ENCODE peak calls at places on chromosomes 12 and 14, in ten cellular contexts. One of them, this sample, is unnamed.

GRCh38 chr12:91926810-91927209 is 218.8 kb downstream of the BTG1 start:
- DNase-seq in endodermal cell: no peak
- DNase-seq in body of pancreas: no peak
- DNase-seq in CD8-positive, alpha-beta T cell: no peak
- DNase-seq in CD8-positive, alpha-beta memory T cell: no peak
- DNase-seq in astrocyte: peak; percentile 59
- DNase-seq in ovary: no peak
- DNase-seq in BE2C: no peak
- DNase-seq in right lobe of liver: no peak
- DNase-seq in naive thymus-derived CD4-positive, alpha-beta T cell: no peak
- DNase-seq in this sample: no peak

GRCh38 chr12:25052191-25053020 is 103.5 kb upstream of the BCAT1 start:
- DNase-seq in naive thymus-derived CD4-positive, alpha-beta T cell: peak; percentile 89
- DNase-seq in CD8-positive, alpha-beta memory T cell: peak; percentile 27
- DNase-seq in astrocyte: no peak
- DNase-seq in BE2C: no peak
- DNase-seq in right lobe of liver: no peak
- DNase-seq in body of pancreas: peak; percentile 21
- DNase-seq in CD8-positive, alpha-beta T cell: peak; percentile 20
- DNase-seq in ovary: no peak
- DNase-seq in endodermal cell: peak; percentile 49
- DNase-seq in this sample: no peak

GRCh38 chr12:19181666-19182426 is 52.3 kb downstream of the PLEKHA5 start:
- DNase-seq in endodermal cell: no peak
- DNase-seq in body of pancreas: no peak
- DNase-seq in naive thymus-derived CD4-positive, alpha-beta T cell: no peak
- DNase-seq in astrocyte: no peak
- DNase-seq in ovary: no peak
- DNase-seq in CD8-positive, alpha-beta memory T cell: no peak
- DNase-seq in right lobe of liver: no peak
- DNase-seq in CD8-positive, alpha-beta T cell: no peak
- DNase-seq in BE2C: no peak
- DNase-seq in this sample: no peak

GRCh38 chr12:60211244-60211643 is 615.4 kb downstream of the SLC16A7 start:
- DNase-seq in astrocyte: no peak
- DNase-seq in naive thymus-derived CD4-positive, alpha-beta T cell: no peak
- DNase-seq in ovary: no peak
- DNase-seq in BE2C: no peak
- DNase-seq in CD8-positive, alpha-beta T cell: no peak
- DNase-seq in right lobe of liver: no peak
- DNase-seq in body of pancreas: no peak
- DNase-seq in endodermal cell: no peak
- DNase-seq in CD8-positive, alpha-beta memory T cell: no peak
- DNase-seq in this sample: no peak

GRCh38 chr12:131803995-131804521 is 24.1 kb upstream of the MMP17 start:
- DNase-seq in CD8-positive, alpha-beta T cell: no peak
- DNase-seq in ovary: no peak
- DNase-seq in body of pancreas: no peak
- DNase-seq in endodermal cell: no peak
- DNase-seq in naive thymus-derived CD4-positive, alpha-beta T cell: no peak
- DNase-seq in BE2C: no peak
- DNase-seq in CD8-positive, alpha-beta memory T cell: no peak
- DNase-seq in right lobe of liver: no peak
- DNase-seq in astrocyte: peak; percentile 66
- DNase-seq in this sample: no peak

GRCh38 chr12:107131832-107132616 is 38.7 kb upstream of the CRY1 start:
- DNase-seq in naive thymus-derived CD4-positive, alpha-beta T cell: peak; percentile 40
- DNase-seq in BE2C: peak; percentile 28
- DNase-seq in endodermal cell: peak; percentile 78
- DNase-seq in CD8-positive, alpha-beta memory T cell: no peak
- DNase-seq in right lobe of liver: no peak
- DNase-seq in astrocyte: peak; percentile 29
- DNase-seq in body of pancreas: peak; percentile 11
- DNase-seq in CD8-positive, alpha-beta T cell: no peak
- DNase-seq in ovary: no peak
- DNase-seq in this sample: no peak

GRCh38 chr12:123444396-123445026 is 8.0 kb upstream of the RILPL2 start:
- DNase-seq in CD8-positive, alpha-beta memory T cell: no peak
- DNase-seq in naive thymus-derived CD4-positive, alpha-beta T cell: no peak
- DNase-seq in right lobe of liver: no peak
- DNase-seq in endodermal cell: no peak
- DNase-seq in body of pancreas: no peak
- DNase-seq in astrocyte: peak; percentile 15
- DNase-seq in ovary: no peak
- DNase-seq in BE2C: no peak
- DNase-seq in CD8-positive, alpha-beta T cell: no peak
- DNase-seq in this sample: no peak

GRCh38 chr12:109761631-109761950 is 48.0 kb downstream of the FAM222A start:
- DNase-seq in ovary: peak; percentile 19
- DNase-seq in CD8-positive, alpha-beta T cell: no peak
- DNase-seq in astrocyte: no peak
- DNase-seq in endodermal cell: no peak
- DNase-seq in BE2C: peak; percentile 36
- DNase-seq in naive thymus-derived CD4-positive, alpha-beta T cell: no peak
- DNase-seq in CD8-positive, alpha-beta memory T cell: no peak
- DNase-seq in right lobe of liver: no peak
- DNase-seq in body of pancreas: peak; percentile 17
- DNase-seq in this sample: no peak

GRCh38 chr12:31756977-31757420 is 28.2 kb upstream of the AMN1 start:
- DNase-seq in CD8-positive, alpha-beta T cell: no peak
- DNase-seq in BE2C: no peak
- DNase-seq in CD8-positive, alpha-beta memory T cell: no peak
- DNase-seq in endodermal cell: no peak
- DNase-seq in body of pancreas: peak; percentile 37
- DNase-seq in right lobe of liver: no peak
- DNase-seq in ovary: no peak
- DNase-seq in astrocyte: peak; percentile 71
- DNase-seq in naive thymus-derived CD4-positive, alpha-beta T cell: no peak
- DNase-seq in this sample: no peak

GRCh38 chr14:69355955-69356321 is 42.2 kb downstream of the ERH start:
- DNase-seq in right lobe of liver: no peak
- DNase-seq in body of pancreas: no peak
- DNase-seq in endodermal cell: no peak
- DNase-seq in BE2C: no peak
- DNase-seq in ovary: no peak
- DNase-seq in CD8-positive, alpha-beta T cell: no peak
- DNase-seq in naive thymus-derived CD4-positive, alpha-beta T cell: no peak
- DNase-seq in CD8-positive, alpha-beta memory T cell: no peak
- DNase-seq in astrocyte: peak; percentile 80
- DNase-seq in this sample: peak; percentile 58

GRCh38 chr12:49959570-49960473 is 1.9 kb upstream of the AQP5 start:
- DNase-seq in naive thymus-derived CD4-positive, alpha-beta T cell: no peak
- DNase-seq in endodermal cell: peak; percentile 86
- DNase-seq in CD8-positive, alpha-beta T cell: no peak
- DNase-seq in CD8-positive, alpha-beta memory T cell: no peak
- DNase-seq in BE2C: no peak
- DNase-seq in astrocyte: peak; percentile 44
- DNase-seq in right lobe of liver: no peak
- DNase-seq in body of pancreas: peak; percentile 68
- DNase-seq in ovary: no peak
- DNase-seq in this sample: no peak

GRCh38 chr14:104791425-104791824 is 4.1 kb downstream of the AKT1 start:
- DNase-seq in CD8-positive, alpha-beta T cell: no peak
- DNase-seq in ovary: no peak
- DNase-seq in body of pancreas: no peak
- DNase-seq in endodermal cell: no peak
- DNase-seq in astrocyte: no peak
- DNase-seq in right lobe of liver: no peak
- DNase-seq in CD8-positive, alpha-beta memory T cell: no peak
- DNase-seq in naive thymus-derived CD4-positive, alpha-beta T cell: no peak
- DNase-seq in BE2C: no peak
- DNase-seq in this sample: no peak
- H3K36me3 ChIP-seq in CD8-positive, alpha-beta T cell: no peaks in the 10 kb centered on the region
- H3K36me3 ChIP-seq in ovary: no peaks in the 10 kb centered on the region
- H3K36me3 ChIP-seq in body of pancreas: no peaks in the 10 kb centered on the region
- H3K36me3 ChIP-seq in endodermal cell: peaks cover 4% of the 10 kb centered on the region
- H3K36me3 ChIP-seq in astrocyte: no peaks in the 10 kb centered on the region
- H3K36me3 ChIP-seq in right lobe of liver: peaks cover 3% of the 10 kb centered on the region
- H3K36me3 ChIP-seq in CD8-positive, alpha-beta memory T cell: peaks cover 4% of the 10 kb centered on the region
- H3K36me3 ChIP-seq in naive thymus-derived CD4-positive, alpha-beta T cell: peaks cover 37% of the 10 kb centered on the region
- H3K36me3 ChIP-seq in BE2C: peaks cover 26% of the 10 kb centered on the region
- H3K36me3 ChIP-seq in this sample: peaks cover 13% of the 10 kb centered on the region

GRCh38 chr12:54650884-54651283 is 2.7 kb upstream of the DCD start:
- DNase-seq in endodermal cell: no peak
- DNase-seq in naive thymus-derived CD4-positive, alpha-beta T cell: no peak
- DNase-seq in BE2C: no peak
- DNase-seq in CD8-positive, alpha-beta T cell: no peak
- DNase-seq in ovary: no peak
- DNase-seq in right lobe of liver: no peak
- DNase-seq in body of pancreas: no peak
- DNase-seq in astrocyte: no peak
- DNase-seq in CD8-positive, alpha-beta memory T cell: no peak
- DNase-seq in this sample: no peak

GRCh38 chr12:54649825-54650224 is 1.7 kb upstream of the DCD start:
- DNase-seq in endodermal cell: no peak
- DNase-seq in right lobe of liver: no peak
- DNase-seq in BE2C: no peak
- DNase-seq in body of pancreas: no peak
- DNase-seq in astrocyte: no peak
- DNase-seq in CD8-positive, alpha-beta T cell: no peak
- DNase-seq in naive thymus-derived CD4-positive, alpha-beta T cell: no peak
- DNase-seq in ovary: no peak
- DNase-seq in CD8-positive, alpha-beta memory T cell: no peak
- DNase-seq in this sample: no peak

GRCh38 chr12:54650409-54650808 is 2.2 kb upstream of the DCD start:
- DNase-seq in ovary: no peak
- DNase-seq in endodermal cell: no peak
- DNase-seq in astrocyte: no peak
- DNase-seq in right lobe of liver: no peak
- DNase-seq in BE2C: no peak
- DNase-seq in CD8-positive, alpha-beta memory T cell: no peak
- DNase-seq in body of pancreas: no peak
- DNase-seq in naive thymus-derived CD4-positive, alpha-beta T cell: no peak
- DNase-seq in CD8-positive, alpha-beta T cell: no peak
- DNase-seq in this sample: no peak

GRCh38 chr12:54654926-54655325 is 6.8 kb upstream of the DCD start:
- DNase-seq in endodermal cell: no peak
- DNase-seq in CD8-positive, alpha-beta memory T cell: no peak
- DNase-seq in naive thymus-derived CD4-positive, alpha-beta T cell: no peak
- DNase-seq in BE2C: no peak
- DNase-seq in CD8-positive, alpha-beta T cell: no peak
- DNase-seq in right lobe of liver: no peak
- DNase-seq in astrocyte: no peak
- DNase-seq in body of pancreas: no peak
- DNase-seq in ovary: no peak
- DNase-seq in this sample: no peak

GRCh38 chr12:54653025-54653424 is 4.9 kb upstream of the DCD start:
- DNase-seq in body of pancreas: no peak
- DNase-seq in CD8-positive, alpha-beta memory T cell: no peak
- DNase-seq in ovary: no peak
- DNase-seq in CD8-positive, alpha-beta T cell: no peak
- DNase-seq in BE2C: no peak
- DNase-seq in astrocyte: no peak
- DNase-seq in endodermal cell: no peak
- DNase-seq in right lobe of liver: no peak
- DNase-seq in naive thymus-derived CD4-positive, alpha-beta T cell: no peak
- DNase-seq in this sample: no peak
- H3K36me3 ChIP-seq in body of pancreas: no peaks in the 10 kb centered on the region
- H3K36me3 ChIP-seq in CD8-positive, alpha-beta memory T cell: no peaks in the 10 kb centered on the region
- H3K36me3 ChIP-seq in ovary: no peaks in the 10 kb centered on the region
- H3K36me3 ChIP-seq in CD8-positive, alpha-beta T cell: no peaks in the 10 kb centered on the region
- H3K36me3 ChIP-seq in BE2C: no peaks in the 10 kb centered on the region
- H3K36me3 ChIP-seq in astrocyte: no peaks in the 10 kb centered on the region
- H3K36me3 ChIP-seq in endodermal cell: no peaks in the 10 kb centered on the region
- H3K36me3 ChIP-seq in right lobe of liver: no peaks in the 10 kb centered on the region
- H3K36me3 ChIP-seq in naive thymus-derived CD4-positive, alpha-beta T cell: no peaks in the 10 kb centered on the region
- H3K36me3 ChIP-seq in this sample: no peaks in the 10 kb centered on the region

GRCh38 chr12:121420109-121420508 is 20.2 kb downstream of the RNF34 start:
- DNase-seq in CD8-positive, alpha-beta memory T cell: no peak
- DNase-seq in naive thymus-derived CD4-positive, alpha-beta T cell: no peak
- DNase-seq in BE2C: no peak
- DNase-seq in endodermal cell: no peak
- DNase-seq in right lobe of liver: no peak
- DNase-seq in CD8-positive, alpha-beta T cell: no peak
- DNase-seq in ovary: no peak
- DNase-seq in astrocyte: no peak
- DNase-seq in body of pancreas: no peak
- DNase-seq in this sample: no peak
- H3K36me3 ChIP-seq in CD8-positive, alpha-beta memory T cell: peaks cover 70% of the 10 kb centered on the region
- H3K36me3 ChIP-seq in naive thymus-derived CD4-positive, alpha-beta T cell: peaks cover 86% of the 10 kb centered on the region
- H3K36me3 ChIP-seq in BE2C: peaks cover 92% of the 10 kb centered on the region
- H3K36me3 ChIP-seq in endodermal cell: peaks cover 97% of the 10 kb centered on the region
- H3K36me3 ChIP-seq in right lobe of liver: peaks cover 72% of the 10 kb centered on the region
- H3K36me3 ChIP-seq in CD8-positive, alpha-beta T cell: peaks cover 63% of the 10 kb centered on the region
- H3K36me3 ChIP-seq in ovary: no peaks in the 10 kb centered on the region
- H3K36me3 ChIP-seq in astrocyte: peaks cover 67% of the 10 kb centered on the region
- H3K36me3 ChIP-seq in body of pancreas: no peaks in the 10 kb centered on the region
- H3K36me3 ChIP-seq in this sample: peaks cover 42% of the 10 kb centered on the region

DNA sequence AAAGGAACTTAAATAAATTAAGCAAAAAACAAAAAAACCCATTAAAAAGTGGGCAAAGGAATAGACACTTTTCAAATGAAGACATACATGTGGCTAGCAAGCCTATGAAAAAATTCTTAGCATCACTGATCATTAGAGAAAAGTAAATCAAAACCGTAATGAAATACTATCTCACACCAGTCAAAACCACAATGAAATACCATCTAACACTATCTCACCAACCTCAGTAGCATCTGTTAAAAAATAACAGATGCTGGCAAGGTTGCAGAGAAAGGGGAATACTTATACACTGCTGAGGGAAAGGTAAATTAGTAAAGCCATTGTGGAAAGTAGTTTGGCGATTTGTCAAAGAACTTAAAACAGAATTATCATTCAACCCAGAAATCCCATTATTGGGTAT is 381.1 kb downstream of the FLRT2 start:
- DNase-seq in endodermal cell: no peak
- DNase-seq in ovary: no peak
- DNase-seq in CD8-positive, alpha-beta memory T cell: no peak
- DNase-seq in CD8-positive, alpha-beta T cell: no peak
- DNase-seq in BE2C: no peak
- DNase-seq in naive thymus-derived CD4-positive, alpha-beta T cell: no peak
- DNase-seq in astrocyte: no peak
- DNase-seq in body of pancreas: no peak
- DNase-seq in right lobe of liver: no peak
- DNase-seq in this sample: no peak
- H3K36me3 ChIP-seq in endodermal cell: no peaks in the 10 kb centered on the region
- H3K36me3 ChIP-seq in ovary: no peaks in the 10 kb centered on the region
- H3K36me3 ChIP-seq in CD8-positive, alpha-beta memory T cell: no peaks in the 10 kb centered on the region
- H3K36me3 ChIP-seq in CD8-positive, alpha-beta T cell: no peaks in the 10 kb centered on the region
- H3K36me3 ChIP-seq in BE2C: no peaks in the 10 kb centered on the region
- H3K36me3 ChIP-seq in naive thymus-derived CD4-positive, alpha-beta T cell: no peaks in the 10 kb centered on the region
- H3K36me3 ChIP-seq in astrocyte: no peaks in the 10 kb centered on the region
- H3K36me3 ChIP-seq in body of pancreas: no peaks in the 10 kb centered on the region
- H3K36me3 ChIP-seq in right lobe of liver: no peaks in the 10 kb centered on the region
- H3K36me3 ChIP-seq in this sample: no peaks in the 10 kb centered on the region

GRCh38 chr14:100345711-100346110 is 22.6 kb downstream of the SLC25A47 start:
- DNase-seq in body of pancreas: no peak
- DNase-seq in endodermal cell: no peak
- DNase-seq in CD8-positive, alpha-beta memory T cell: no peak
- DNase-seq in naive thymus-derived CD4-positive, alpha-beta T cell: no peak
- DNase-seq in ovary: no peak
- DNase-seq in BE2C: no peak
- DNase-seq in right lobe of liver: no peak
- DNase-seq in CD8-positive, alpha-beta T cell: no peak
- DNase-seq in astrocyte: no peak
- DNase-seq in this sample: no peak
- H3K36me3 ChIP-seq in body of pancreas: no peaks in the 10 kb centered on the region
- H3K36me3 ChIP-seq in endodermal cell: peaks cover 81% of the 10 kb centered on the region
- H3K36me3 ChIP-seq in CD8-positive, alpha-beta memory T cell: peaks cover 5% of the 10 kb centered on the region
- H3K36me3 ChIP-seq in naive thymus-derived CD4-positive, alpha-beta T cell: peaks cover 54% of the 10 kb centered on the region
- H3K36me3 ChIP-seq in ovary: no peaks in the 10 kb centered on the region
- H3K36me3 ChIP-seq in BE2C: peaks cover 46% of the 10 kb centered on the region
- H3K36me3 ChIP-seq in right lobe of liver: peaks cover 17% of the 10 kb centered on the region
- H3K36me3 ChIP-seq in CD8-positive, alpha-beta T cell: peaks cover 13% of the 10 kb centered on the region
- H3K36me3 ChIP-seq in astrocyte: peaks cover 9% of the 10 kb centered on the region
- H3K36me3 ChIP-seq in this sample: peaks cover 12% of the 10 kb centered on the region

This sample was measured in thoracic aorta.